ENCODE peak calls at places on chromosome 15, in four cellular contexts. T is NT2/D1, G is hepatocyte, J is NCI-H460. P is an unnamed sample.

GRCh38 chr15:73838795-73839565 is 34.4 kb upstream of the TBC1D21 start:
- DNase-seq in T (no peak), G (no peak), J (no peak), P (peak)

GRCh38 chr15:86444527-86444926 is 364.9 kb downstream of the AGBL1 start:
- DNase-seq in T (peak), G (peak), J (no peak), P (no peak)

GRCh38 chr15:29638781-29639180 is 183.5 kb downstream of the TJP1 start:
- DNase-seq in T (no peak), G (peak), J (no peak), P (no peak)

GRCh38 chr15:40795019-40795418 is 11.9 kb upstream of the ZFYVE19 start:
- DNase-seq in T (no peak), G (no peak), J (no peak), P (no peak)

GRCh38 chr15:86690566-86690965 is 610.9 kb downstream of the AGBL1 start:
- DNase-seq in T (no peak), G (peak), J (no peak), P (no peak)

GRCh38 chr15:37054336-37054735 is 46.0 kb downstream of the MEIS2 start:
- DNase-seq in T (no peak), G (no peak), J (no peak), P (no peak)

GRCh38 chr15:40259021-40259420 is 20.2 kb downstream of the PAK6 start:
- DNase-seq in T (no peak), G (no peak), J (no peak), P (no peak)

GRCh38 chr15:76991741-76992645 is 2.9 kb upstream of the PSTPIP1 start:
- DNase-seq in T (no peak), G (no peak), J (no peak), P (no peak)

GRCh38 chr15:39976291-39977274 is 42.7 kb downstream of the EIF2AK4 start:
- DNase-seq in T (peak), G (peak), J (no peak), P (peak)

GRCh38 chr15:49718234-49718633 is 97.4 kb downstream of the DTWD1 start:
- DNase-seq in T (no peak), G (no peak), J (no peak), P (no peak)

GRCh38 chr15:38074029-38074428 is 139.6 kb downstream of the TMCO5A start:
- DNase-seq in T (no peak), G (no peak), J (no peak), P (no peak)

GRCh38 chr15:90701880-90702630 is 15.1 kb upstream of the BLM start:
- DNase-seq in T (no peak), G (no peak), J (no peak), P (no peak)

GRCh38 chr15:64334530-64334929 is 21.4 kb downstream of the CSNK1G1 start:
- DNase-seq in T (no peak), G (no peak), J (no peak), P (no peak)

GRCh38 chr15:74964794-74965193 is 8.2 kb upstream of the RPP25 start:
- DNase-seq in T (no peak), G (no peak), J (no peak), P (no peak)

GRCh38 chr15:88644741-88645140 is 5.9 kb downstream of the ISG20 start:
- DNase-seq in T (no peak), G (no peak), J (no peak), P (no peak)

GRCh38 chr15:48601095-48601494 is 44.4 kb downstream of the FBN1 start:
- DNase-seq in T (no peak), G (no peak), J (no peak), P (no peak)

GRCh38 chr15:47673343-47673761 is 44.0 kb upstream of the SEMA6D start:
- DNase-seq in T (no peak), G (peak), J (no peak), P (no peak)

GRCh38 chr15:49145651-49146609 is 9.5 kb downstream of the COPS2 start:
- DNase-seq in T (no peak), G (peak), J (peak), P (peak)

GRCh38 chr15:60520041-60520824 is 41.3 kb upstream of the ICE2 start:
- DNase-seq in T (no peak), G (no peak), J (no peak), P (peak)

GRCh38 chr15:49424954-49425353 is 1.9 kb downstream of the FGF7 start:
- DNase-seq in T (no peak), G (no peak), J (no peak), P (no peak)

GRCh38 chr15:60822403-60822802 is 343.5 kb upstream of the ICE2 start:
- DNase-seq in T (no peak), G (no peak), J (no peak), P (no peak)

GRCh38 chr15:99917237-99917636 is 184.0 kb upstream of the LYSMD4 start:
- DNase-seq in T (no peak), G (no peak), J (no peak), P (no peak)

GRCh38 chr15:65762914-65763787 is 28.9 kb downstream of the DENND4A start:
- DNase-seq in T (no peak), G (no peak), J (no peak), P (no peak)

GRCh38 chr15:77474310-77474986 is 53.8 kb downstream of the HMG20A start:
- DNase-seq in T (no peak), G (no peak), J (no peak), P (no peak)

GRCh38 chr15:57015897-57016296 is 97.5 kb downstream of the TCF12 start:
- DNase-seq in T (no peak), G (peak), J (no peak), P (peak)

P was measured in Calu3.